ENCODE peak calls at places on chromosomes 2 and 18, in nine cellular contexts. I, P, X, R, D, A, B, H and Z are unnamed samples.

GRCh38 chr18:21056545-21056944 is 55.1 kb downstream of the ROCK1 start:
- DNase-seq in H (no peak), P (peak; percentile 4), R (no peak), A (no peak), D (no peak), X (no peak), B (no peak), I (no peak), Z (no peak)

GRCh38 chr2:151860613-151861146 is 32.5 kb upstream of the ARL5A start:
- DNase-seq in H (no peak), B (no peak), I (no peak), D (no peak), R (no peak), A (no peak), P (no peak), X (no peak), Z (no peak)

GRCh38 chr2:133919285-133919684 is 334.6 kb upstream of the MGAT5 start:
- DNase-seq in B (no peak), H (no peak), X (peak; percentile 2), R (no peak), P (no peak), D (no peak), A (no peak), I (no peak), Z (peak; percentile 9)

GRCh38 chr2:237210763-237211162 is 125.1 kb downstream of the COPS8 start:
- DNase-seq in D (no peak), I (no peak), B (no peak), X (no peak), R (no peak), H (no peak), P (no peak), A (no peak), Z (no peak)

GRCh38 chr2:106997204-106997603 is 111.2 kb upstream of the ST6GAL2 start:
- DNase-seq in A (no peak), R (no peak), X (no peak), B (no peak), D (no peak), H (no peak), I (no peak), P (no peak), Z (no peak)

GRCh38 chr2:185821467-185821866 is 82.9 kb downstream of the FSIP2 start:
- DNase-seq in A (no peak), D (no peak), I (no peak), P (no peak), R (no peak), H (no peak), B (no peak), X (no peak), Z (no peak)

GRCh38 chr2:181780159-181781081 is 100.1 kb upstream of the NEUROD1 start:
- DNase-seq in A (no peak), H (peak; percentile 64), X (peak; percentile 43), R (no peak), P (no peak), I (no peak), B (no peak), D (no peak), Z (no peak)

GRCh38 chr2:12702661-12703121 is 14.0 kb upstream of the TRIB2 start:
- DNase-seq in I (no peak), R (no peak), B (no peak), P (peak; percentile 91), X (peak; percentile 71), H (peak; percentile 48), D (peak; percentile 86), A (no peak), Z (peak; percentile 26)

GRCh38 chr2:101754613-101755012 is 57.1 kb downstream of the MAP4K4 start:
- DNase-seq in H (peak; percentile 46), X (peak; percentile 45), P (peak; percentile 46), D (no peak), I (no peak), B (no peak), R (no peak), A (no peak), Z (no peak)

GRCh38 chr18:7174359-7175107 is 56.4 kb upstream of the LRRC30 start:
- DNase-seq in X (peak; percentile 39), B (no peak), I (no peak), D (no peak), A (peak; percentile 27), R (no peak), P (no peak), H (no peak), Z (peak; percentile 8)

GRCh38 chr2:4024561-4024960 is 321.2 kb downstream of the DCDC2C start:
- DNase-seq in A (no peak), I (no peak), H (no peak), D (no peak), R (no peak), X (no peak), P (no peak), B (no peak), Z (no peak)

GRCh38 chr2:98460573-98461560 is 16.2 kb downstream of the INPP4A start:
- DNase-seq in P (no peak), R (peak; percentile 47), D (no peak), I (no peak), A (no peak), B (no peak), X (no peak), H (no peak), Z (no peak)

GRCh38 chr2:149422337-149422990 is 92.1 kb downstream of the LYPD6 start:
- DNase-seq in P (peak; percentile 2), A (no peak), R (no peak), X (peak; percentile 86), D (peak; percentile 63), B (no peak), I (no peak), H (peak; percentile 73), Z (peak; percentile 9)

GRCh38 chr2:39228413-39229209 is 15.2 kb downstream of the CDKL4 start:
- DNase-seq in R (no peak), A (no peak), P (no peak), H (no peak), B (no peak), I (no peak), D (no peak), X (no peak), Z (no peak)